ENCODE peak calls at places on chromosomes 12 and 14, in six cellular contexts. W is GM23338, D is NCI-H345, P is BE2C, R is NCI-H1105, S is IMR-90. Y is an unnamed sample.

GRCh38 chr14:72855913-72856312 is 38.0 kb downstream of the DPF3 start:
- DNase-seq in W (no peak), D (no peak), P (no peak), R (no peak), S (peak), Y (no peak)

GRCh38 chr14:77542349-77543239 is 44.0 kb upstream of the ISM2 start:
- DNase-seq in W (no peak), D (no peak), P (no peak), R (no peak), S (no peak), Y (no peak)

GRCh38 chr14:70808402-70809237 is 693 bp downstream of the MAP3K9 start:
- DNase-seq in W (peak), D (peak), P (peak), R (peak), S (no peak), Y (no peak)

GRCh38 chr12:1840981-1841425 is 20.6 kb downstream of the LRTM2 start:
- DNase-seq in W (no peak), D (no peak), P (no peak), R (no peak), S (no peak), Y (no peak)

GRCh38 chr12:76241371-76241770 is 106.8 kb downstream of the BBS10 start:
- DNase-seq in W (no peak), D (no peak), P (no peak), R (no peak), S (peak), Y (no peak)

GRCh38 chr12:121175383-121176119 is 34.4 kb upstream of the P2RX4 start:
- DNase-seq in W (no peak), D (no peak), P (no peak), R (no peak), S (no peak), Y (no peak)

GRCh38 chr14:58368951-58369350 is 26.8 kb upstream of the TOMM20L start:
- DNase-seq in W (no peak), D (no peak), P (no peak), R (no peak), S (peak), Y (no peak)

GRCh38 chr12:43309845-43310405 is 242.1 kb downstream of the ADAMTS20 start:
- DNase-seq in W (no peak), D (no peak), P (no peak), R (no peak), S (peak), Y (no peak)

GRCh38 chr14:88546621-88547385 is 8.0 kb downstream of the PTPN21 start:
- DNase-seq in W (no peak), D (no peak), P (no peak), R (no peak), S (peak), Y (no peak)